ENCODE peak calls at places on chromosomes 13 and 19, in eight cellular contexts. O is left ventricle myocardium inferior; G is mesenchymal stem cell; Q is hepatocyte; B is heart left ventricle; X is naive thymus-derived CD4-positive, alpha-beta T cell; J is pancreas; L is spleen. H is an unnamed sample.

GRCh38 chr13:41199526-41199925 is 5.2 kb upstream of the KBTBD7 start:
- DNase-seq in O (no peak), G (no peak), Q (no peak), B (no peak), X (no peak), J (no peak), L (no peak), H (no peak)

GRCh38 chr19:6241680-6242079 is 38.1 kb downstream of the MLLT1 start:
- DNase-seq in O (peak; percentile 46), G (no peak), Q (no peak), B (no peak), X (no peak), J (peak; percentile 81), L (peak; percentile 73), H (no peak)

GRCh38 chr13:54614729-54615128 is 1586.1 kb downstream of the OLFM4 start:
- DNase-seq in O (no peak), G (no peak), Q (no peak), B (no peak), X (no peak), J (no peak), L (no peak), H (no peak)

GRCh38 chr19:45781282-45782161 is 768 bp downstream of the DMPK start:
- DNase-seq in O (no peak), G (no peak), Q (no peak), B (no peak), X (no peak), J (peak; percentile 95), L (no peak), H (no peak)

GRCh38 chr13:77952737-77953136 is 34.1 kb upstream of the EDNRB start:
- DNase-seq in O (no peak), G (peak; percentile 18), Q (no peak), B (no peak), X (no peak), J (no peak), L (no peak), H (no peak)

GRCh38 chr19:40502647-40503046 is 35.8 kb downstream of the SPTBN4 start:
- DNase-seq in O (no peak), G (no peak), Q (peak; percentile 44), B (no peak), X (no peak), J (no peak), L (no peak), H (no peak)

GRCh38 chr19:670609-671075 is 5.5 kb upstream of the FSTL3 start:
- DNase-seq in O (no peak), G (no peak), Q (no peak), B (no peak), X (no peak), J (no peak), L (no peak), H (no peak)

GRCh38 chr13:71218960-71219359 is 648.0 kb downstream of the DACH1 start:
- DNase-seq in O (no peak), G (no peak), Q (peak; percentile 48), B (no peak), X (no peak), J (no peak), L (no peak), H (no peak)

GRCh38 chr19:5281588-5281987 is 59.0 kb downstream of the PTPRS start:
- DNase-seq in O (peak; percentile 84), G (no peak), Q (no peak), B (peak; percentile 59), X (no peak), J (no peak), L (no peak), H (no peak)

GRCh38 chr19:44748426-44749254 is at the start of gene BCL3:
- DNase-seq in O (peak; percentile 82), G (peak; percentile 69), Q (peak; percentile 92), B (peak; percentile 84), X (peak; percentile 85), J (peak; percentile 77), L (peak; percentile 96), H (no peak)

GRCh38 chr13:31538067-31539042 is 201.0 kb upstream of the RXFP2 start:
- DNase-seq in O (no peak), G (peak; percentile 25), Q (peak; percentile 58), B (no peak), X (no peak), J (no peak), L (no peak), H (no peak)

GRCh38 chr13:97191143-97191542 is 31.0 kb upstream of the MBNL2 start:
- DNase-seq in O (no peak), G (no peak), Q (no peak), B (no peak), X (no peak), J (no peak), L (no peak), H (no peak)

GRCh38 chr19:2011169-2011568 is 4.3 kb downstream of the BTBD2 start:
- DNase-seq in O (no peak), G (no peak), Q (no peak), B (no peak), X (no peak), J (peak; percentile 70), L (no peak), H (no peak)

GRCh38 chr13:98450495-98451167 is 126.3 kb downstream of the STK24 start:
- DNase-seq in O (peak; percentile 68), G (peak; percentile 34), Q (no peak), B (peak; percentile 38), X (no peak), J (no peak), L (no peak), H (no peak)

GRCh38 chr13:83162493-83162892 is 719.8 kb downstream of the SLITRK1 start:
- DNase-seq in O (no peak), G (peak; percentile 8), Q (no peak), B (no peak), X (no peak), J (no peak), L (no peak), H (no peak)

GRCh38 chr13:109684836-109685602 is 101.4 kb downstream of the IRS2 start:
- DNase-seq in O (peak; percentile 30), G (no peak), Q (peak; percentile 41), B (peak; percentile 67), X (no peak), J (no peak), L (no peak), H (peak; percentile 20)

GRCh38 chr13:95185851-95186250 is 115.4 kb downstream of the ABCC4 start:
- DNase-seq in O (no peak), G (no peak), Q (no peak), B (no peak), X (no peak), J (no peak), L (no peak), H (no peak)

GRCh38 chr19:15396436-15396835 is 16.8 kb upstream of the AKAP8 start:
- DNase-seq in O (no peak), G (no peak), Q (no peak), B (no peak), X (no peak), J (no peak), L (no peak), H (no peak)

GRCh38 chr13:29892149-29892548 is 41.7 kb upstream of the UBL3 start:
- DNase-seq in O (no peak), G (no peak), Q (no peak), B (no peak), X (no peak), J (no peak), L (no peak), H (no peak)

GRCh38 chr13:113936566-113936965 is 37.3 kb downstream of the C13orf46 start:
- DNase-seq in O (no peak), G (no peak), Q (no peak), B (no peak), X (no peak), J (no peak), L (peak; percentile 56), H (no peak)

GRCh38 chr13:113935081-113935511 is 38.8 kb downstream of the C13orf46 start:
- DNase-seq in O (no peak), G (no peak), Q (no peak), B (no peak), X (no peak), J (no peak), L (peak; percentile 64), H (no peak)

GRCh38 chr13:113935523-113935922 is 38.4 kb downstream of the C13orf46 start:
- DNase-seq in O (no peak), G (no peak), Q (no peak), B (no peak), X (no peak), J (no peak), L (no peak), H (no peak)

GRCh38 chr13:113937073-113937472 is 36.8 kb downstream of the C13orf46 start:
- DNase-seq in O (no peak), G (no peak), Q (no peak), B (no peak), X (no peak), J (no peak), L (peak; percentile 36), H (no peak)

GRCh38 chr13:113936166-113936565 is 37.7 kb downstream of the C13orf46 start:
- DNase-seq in O (no peak), G (no peak), Q (no peak), B (no peak), X (no peak), J (no peak), L (no peak), H (no peak)
- H3K27ac ChIP-seq in O (no peak overlapping the region), G (no peak overlapping the region), Q (no peak overlapping the region), B (peak overlapping the region; percentile 39), X (no peak overlapping the region), J (no peak overlapping the region), L (no peak overlapping the region), H (no peak overlapping the region)

GRCh38 chr19:13784731-13785452 is 10.4 kb upstream of the ZSWIM4 start:
- DNase-seq in O (peak; percentile 71), G (peak; percentile 66), Q (peak; percentile 79), B (peak; percentile 71), X (peak; percentile 73), J (peak; percentile 89), L (peak; percentile 91), H (no peak)
- H3K27ac ChIP-seq in O (peak overlapping the region; percentile 19), G (no peak overlapping the region), Q (no peak overlapping the region), B (no peak overlapping the region), X (no peak overlapping the region), J (no peak overlapping the region), L (no peak overlapping the region), H (no peak overlapping the region)

GRCh38 chr19:48819366-48819816 is 8.6 kb upstream of the BCAT2 start:
- DNase-seq in O (peak; percentile 89), G (no peak), Q (peak; percentile 52), B (peak; percentile 80), X (no peak), J (peak; percentile 96), L (no peak), H (peak; percentile 73)
- H3K27ac ChIP-seq in O (peak overlapping the region; percentile 79), G (no peak overlapping the region), Q (peak overlapping the region; percentile 44), B (peak overlapping the region; percentile 69), X (no peak overlapping the region), J (peak overlapping the region; percentile 72), L (no peak overlapping the region), H (peak overlapping the region; percentile 53)

GRCh38 chr13:23579072-23579885 is 9.1 kb downstream of the TNFRSF19 start:
- DNase-seq in O (peak; percentile 93), G (peak; percentile 80), Q (peak; percentile 97), B (peak; percentile 94), X (peak; percentile 96), J (peak; percentile 96), L (peak; percentile 99), H (no peak)

GRCh38 chr13:23578411-23579071 is 8.3 kb downstream of the TNFRSF19 start:
- DNase-seq in O (peak; percentile 82), G (peak; percentile 61), Q (peak; percentile 90), B (peak; percentile 85), X (peak; percentile 73), J (peak; percentile 95), L (peak; percentile 96), H (peak; percentile 26)

GRCh38 chr13:23583491-23583890 is 13.3 kb downstream of the TNFRSF19 start:
- DNase-seq in O (no peak), G (no peak), Q (no peak), B (no peak), X (no peak), J (no peak), L (no peak), H (no peak)

GRCh38 chr13:23584275-23584674 is 14.1 kb downstream of the TNFRSF19 start:
- DNase-seq in O (no peak), G (no peak), Q (no peak), B (no peak), X (no peak), J (no peak), L (no peak), H (no peak)

GRCh38 chr13:23579886-23580706 is 9.9 kb downstream of the TNFRSF19 start:
- DNase-seq in O (no peak), G (peak; percentile 6), Q (no peak), B (no peak), X (no peak), J (no peak), L (no peak), H (no peak)
- H3K27ac ChIP-seq in O (peak overlapping the region; percentile 91), G (no peak overlapping the region), Q (peak overlapping the region; percentile 71), B (peak overlapping the region; percentile 95), X (no peak overlapping the region), J (peak overlapping the region; percentile 94), L (peak overlapping the region; percentile 47), H (peak overlapping the region; percentile 28)